ENCODE peak calls at places on chromosome 14, in eight cellular contexts. E, R, V, K, Y, Q, B and O are unnamed samples. For H3K4me1, the result is how much of the 10 kb centered on the place peaks cover.

GRCh38 chr14:85752179-85752578 is 222.2 kb downstream of the FLRT2 start:
- DNase-seq in E (no peak), R (no peak), V (no peak), K (no peak), Y (no peak), Q (no peak), B (no peak), O (no peak)

GRCh38 chr14:23831591-23831990 is 122.0 kb upstream of the DHRS4 start:
- DNase-seq in E (no peak), R (no peak), V (no peak), K (no peak), Y (no peak), Q (no peak), B (no peak), O (no peak)

GRCh38 chr14:43706901-43707300 is 800.2 kb downstream of the FSCB start:
- DNase-seq in E (no peak), R (no peak), V (no peak), K (no peak), Y (no peak), Q (no peak), B (no peak), O (no peak)

GRCh38 chr14:71403673-71404072 is 496.4 kb downstream of the PCNX1 start:
- DNase-seq in E (no peak), R (no peak), V (no peak), K (no peak), Y (no peak), Q (no peak), B (peak), O (no peak)

GRCh38 chr14:79584679-79585078 is 626.6 kb downstream of the DIO2 start:
- DNase-seq in E (no peak), R (no peak), V (no peak), K (peak), Y (no peak), Q (no peak), B (peak), O (no peak)

GRCh38 chr14:37864861-37865718 is 269.7 kb downstream of the TTC6 start:
- DNase-seq in E (no peak), R (no peak), V (no peak), K (no peak), Y (no peak), Q (no peak), B (peak), O (peak)

GRCh38 chr14:95156765-95157194 is 549 bp downstream of the DICER1 start:
- DNase-seq in E (no peak), R (peak), V (peak), K (peak), Y (no peak), Q (peak), B (peak), O (peak)

GRCh38 chr14:32588448-32589320 is 259.6 kb downstream of the AKAP6 start:
- DNase-seq in E (peak), R (no peak), V (no peak), K (peak), Y (no peak), Q (no peak), B (peak), O (no peak)

GRCh38 chr14:63641473-63642228 is at the start of gene WDR89:
- DNase-seq in E (peak), R (peak), V (peak), K (peak), Y (peak), Q (peak), B (peak), O (peak)

GRCh38 chr14:95725685-95726336 is 11.9 kb upstream of the TCL1A start:
- DNase-seq in E (no peak), R (no peak), V (no peak), K (no peak), Y (no peak), Q (no peak), B (no peak), O (no peak)

GRCh38 chr14:94539181-94539580 is 22.1 kb upstream of the SERPINA4 start:
- DNase-seq in E (no peak), R (no peak), V (no peak), K (no peak), Y (no peak), Q (no peak), B (no peak), O (no peak)

GRCh38 chr14:104843006-104843405 is 22.1 kb upstream of the CEP170B start:
- DNase-seq in E (no peak), R (no peak), V (no peak), K (no peak), Y (no peak), Q (no peak), B (no peak), O (no peak)

GRCh38 chr14:55249423-55249822 is 21.8 kb upstream of the FBXO34 start:
- DNase-seq in E (no peak), R (no peak), V (no peak), K (no peak), Y (no peak), Q (no peak), B (no peak), O (no peak)

GRCh38 chr14:64717870-64718269 is 13.6 kb downstream of the PLEKHG3 start:
- DNase-seq in E (no peak), R (no peak), V (no peak), K (no peak), Y (no peak), Q (no peak), B (no peak), O (peak)

GRCh38 chr14:38225946-38226345 is 18.2 kb downstream of the SSTR1 start:
- DNase-seq in E (no peak), R (no peak), V (no peak), K (no peak), Y (no peak), Q (no peak), B (no peak), O (no peak)

GRCh38 chr14:49173765-49174373 is 412.3 kb downstream of the RPS29 start:
- DNase-seq in E (peak), R (no peak), V (no peak), K (peak), Y (no peak), Q (no peak), B (peak), O (peak)

GRCh38 chr14:50040401-50040775 is 76.0 kb downstream of the VCPKMT start:
- DNase-seq in E (no peak), R (no peak), V (no peak), K (no peak), Y (no peak), Q (no peak), B (peak), O (no peak)

GRCh38 chr14:31897581-31898186 is 179.4 kb upstream of the ARHGAP5 start:
- DNase-seq in E (peak), R (no peak), V (no peak), K (peak), Y (no peak), Q (no peak), B (no peak), O (no peak)

DNA sequence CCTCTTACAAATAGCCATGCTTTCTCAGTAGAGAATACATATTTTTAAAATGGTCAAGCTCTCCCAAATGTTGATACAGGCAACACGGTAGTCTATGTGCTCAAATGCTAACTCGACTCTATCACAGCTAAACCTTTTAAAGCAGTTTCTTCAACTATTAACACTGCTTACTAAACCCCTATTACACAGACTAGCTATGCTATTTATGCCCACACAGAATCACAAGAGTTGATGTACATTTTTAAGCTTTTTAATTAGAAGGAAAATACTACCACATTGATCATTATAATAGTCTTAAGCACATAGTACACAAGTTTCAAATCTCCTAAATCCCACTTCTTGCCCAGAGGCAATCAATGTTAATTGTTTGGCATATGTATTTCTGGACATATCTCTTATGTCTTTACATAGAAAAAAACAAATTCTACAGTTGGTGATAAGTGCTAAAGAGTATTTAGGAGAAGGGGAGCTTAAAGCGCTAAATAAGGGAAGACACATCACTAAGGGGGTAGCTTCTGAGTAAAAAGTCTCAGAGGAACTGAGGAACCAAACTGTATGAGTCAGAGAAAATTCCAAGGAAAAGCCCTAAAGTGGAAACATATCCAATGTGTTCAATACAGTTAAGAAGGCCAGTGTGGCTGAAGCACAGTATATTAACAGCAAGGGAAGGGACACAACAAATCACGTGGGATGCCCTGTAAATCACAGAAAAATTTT is 13.7 kb downstream of the HNRNPC start:
- DNase-seq in E (no peak), R (no peak), V (no peak), K (no peak), Y (no peak), Q (no peak), B (no peak), O (no peak)
- H3K4me1 ChIP-seq in E (under half), R (under half), V (under half), K (under half), Y (under half), Q (under half), B (under half), O (under half)

GRCh38 chr14:68143341-68143807 is 323.8 kb downstream of the RAD51B start:
- DNase-seq in E (no peak), R (peak), V (peak), K (no peak), Y (peak), Q (peak), B (peak), O (peak)

GRCh38 chr14:68140111-68140741 is 320.6 kb downstream of the RAD51B start:
- DNase-seq in E (peak), R (peak), V (peak), K (peak), Y (peak), Q (no peak), B (peak), O (peak)

GRCh38 chr14:68140801-68141200 is 321.2 kb downstream of the RAD51B start:
- DNase-seq in E (no peak), R (no peak), V (no peak), K (no peak), Y (no peak), Q (no peak), B (no peak), O (no peak)

GRCh38 chr14:68139466-68140110 is 320.0 kb downstream of the RAD51B start:
- DNase-seq in E (no peak), R (no peak), V (no peak), K (no peak), Y (no peak), Q (no peak), B (no peak), O (no peak)

DNA sequence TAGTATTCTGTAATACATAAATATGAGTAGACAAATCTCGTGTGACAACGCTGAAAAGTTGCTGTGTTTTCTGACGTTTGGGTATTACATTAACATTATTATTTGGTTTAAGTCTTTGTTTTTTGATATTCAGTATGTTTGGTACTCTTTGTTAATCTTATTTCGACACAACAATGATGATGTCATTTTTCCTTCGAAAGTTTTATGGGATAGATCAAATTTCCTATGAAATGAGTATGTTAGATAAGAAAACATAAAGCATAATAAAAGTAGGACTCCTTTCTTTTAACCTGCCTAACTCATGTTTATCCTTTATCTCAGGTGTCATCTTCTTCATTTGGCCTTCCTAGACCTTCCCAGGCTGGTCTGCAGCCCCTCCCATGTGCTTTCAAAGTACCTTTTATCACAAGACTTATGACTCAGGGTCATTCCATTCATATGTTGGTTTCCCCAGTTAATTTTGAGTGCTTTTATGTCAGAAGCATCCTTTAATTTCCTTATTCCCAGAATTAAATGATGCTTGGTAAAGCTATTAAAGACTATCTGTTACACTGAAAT is 322.0 kb downstream of the RAD51B start:
- DNase-seq in E (no peak), R (no peak), V (no peak), K (no peak), Y (no peak), Q (no peak), B (no peak), O (no peak)
- H3K4me1 ChIP-seq in E (under half), R (half or more), V (under half), K (under half), Y (under half), Q (under half), B (half or more), O (under half)

DNA sequence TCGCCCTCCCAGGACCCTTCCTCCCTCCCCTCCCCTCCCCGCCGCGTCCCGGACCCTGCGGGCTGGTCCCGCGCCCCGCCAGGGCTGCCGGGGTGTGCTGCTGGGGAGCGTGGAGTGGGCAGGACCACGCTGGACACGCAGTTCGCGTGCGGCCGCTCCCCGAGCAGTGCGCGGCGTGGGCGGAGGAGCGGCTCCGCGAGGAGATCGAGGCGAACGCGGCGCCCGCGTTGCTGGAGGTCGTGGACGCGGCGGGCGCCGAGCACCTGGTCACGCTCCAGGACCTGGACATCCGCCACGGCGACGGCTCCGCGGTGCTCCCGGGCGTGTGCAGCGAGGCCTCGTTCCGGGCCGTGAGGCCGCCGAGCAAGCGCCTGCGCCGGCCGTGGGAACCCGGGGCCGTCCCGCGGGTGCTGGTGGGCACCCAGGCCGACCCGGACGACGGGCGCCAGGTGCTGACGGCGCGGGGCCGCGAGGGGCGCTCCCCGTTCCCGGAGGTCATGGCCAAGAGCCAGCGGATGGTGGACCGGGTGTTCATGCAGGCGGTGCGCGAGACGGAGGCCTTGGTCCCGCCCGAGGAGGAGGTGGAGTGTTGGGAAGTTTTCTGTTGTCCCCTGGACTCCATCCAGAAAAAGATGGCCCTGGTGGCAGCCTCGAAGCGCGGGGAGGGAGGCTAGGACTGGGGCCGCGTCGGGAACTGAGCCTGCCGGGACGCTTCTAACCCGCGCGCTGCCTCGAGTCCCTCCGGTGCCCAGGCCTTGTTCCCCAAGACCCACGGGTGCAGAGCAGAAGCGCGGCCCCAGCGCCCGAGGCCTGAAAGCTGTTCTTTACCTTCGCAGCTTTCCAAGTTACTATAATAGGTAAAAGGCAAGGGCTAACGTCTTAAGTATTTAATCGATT is 54.7 kb upstream of the EIF5 start:
- DNase-seq in E (peak), R (peak), V (no peak), K (no peak), Y (no peak), Q (no peak), B (no peak), O (no peak)
- H3K4me1 ChIP-seq in E (under half), R (under half), V (under half), K (under half), Y (under half), Q (under half), B (under half), O (under half)

GRCh38 chr14:69720912-69721311 is 46.0 kb upstream of the SRSF5 start:
- DNase-seq in E (no peak), R (no peak), V (no peak), K (no peak), Y (no peak), Q (no peak), B (no peak), O (no peak)
- H3K4me1 ChIP-seq in E (under half), R (under half), V (under half), K (under half), Y (under half), Q (under half), B (under half), O (under half)

GRCh38 chr14:101873401-101873800 is 91.0 kb upstream of the DYNC1H1 start:
- DNase-seq in E (no peak), R (no peak), V (no peak), K (no peak), Y (no peak), Q (no peak), B (no peak), O (no peak)
- H3K4me1 ChIP-seq in E (under half), R (under half), V (under half), K (under half), Y (under half), Q (under half), B (under half), O (under half)

GRCh38 chr14:93041830-93042229 is 73.9 kb downstream of the ITPK1 start:
- DNase-seq in E (no peak), R (no peak), V (no peak), K (no peak), Y (no peak), Q (no peak), B (no peak), O (no peak)
- H3K4me1 ChIP-seq in E (half or more), R (half or more), V (under half), K (half or more), Y (half or more), Q (under half), B (under half), O (under half)

GRCh38 chr14:69669375-69669774 is 58.0 kb downstream of the SUSD6 start:
- DNase-seq in E (no peak), R (no peak), V (no peak), K (no peak), Y (no peak), Q (no peak), B (no peak), O (no peak)
- H3K4me1 ChIP-seq in E (under half), R (half or more), V (under half), K (under half), Y (half or more), Q (under half), B (under half), O (under half)